ENCODE peak calls at places on chromosomes 1 and 21, in four cellular contexts. A, P, Q and U are unnamed samples.

GRCh38 chr1:167981933-167982332 is 45.1 kb upstream of the MPC2 start:
- DNase-seq in A (no peak), P (no peak), Q (no peak), U (no peak)

GRCh38 chr1:59453297-59453970 is 156.5 kb downstream of the FGGY start:
- DNase-seq in Q (no peak), P (no peak), A (no peak), U (no peak)

GRCh38 chr21:29215709-29216108 is 83.0 kb upstream of the BACH1 start:
- DNase-seq in Q (no peak), A (no peak), P (no peak), U (no peak)

GRCh38 chr1:44294588-44295007 is 60.5 kb downstream of the ERI3 start:
- DNase-seq in Q (peak), P (no peak), A (no peak), U (no peak)

GRCh38 chr1:46333300-46334029 is 7.1 kb upstream of the NSUN4 start:
- DNase-seq in P (no peak), A (peak), Q (peak), U (no peak)

GRCh38 chr1:224707849-224708725 is 92.0 kb downstream of the CNIH3 start:
- DNase-seq in Q (no peak), A (no peak), P (no peak), U (no peak)

GRCh38 chr21:35314896-35315582 is 265.9 kb upstream of the RUNX1 start:
- DNase-seq in P (no peak), Q (no peak), A (no peak), U (no peak)

GRCh38 chr1:167905671-167906070 is 8.3 kb downstream of the ADCY10 start:
- DNase-seq in A (no peak), Q (no peak), P (no peak), U (no peak)

GRCh38 chr1:64469977-64470669 is at the start of gene CACHD1:
- DNase-seq in A (no peak), P (peak), Q (peak), U (peak)

GRCh38 chr1:181936768-181937581 is 124.5 kb downstream of the ZNF648 start:
- DNase-seq in P (peak), Q (peak), A (peak), U (peak)

GRCh38 chr1:112817555-112818373 is 102.6 kb upstream of the PPM1J start:
- DNase-seq in A (no peak), Q (no peak), P (no peak), U (no peak)

GRCh38 chr21:27108228-27108627 is 141.3 kb upstream of the ADAMTS5 start:
- DNase-seq in P (no peak), Q (peak), A (no peak), U (no peak)

GRCh38 chr1:65209005-65209885 is 61.2 kb downstream of the AK4 start:
- DNase-seq in A (no peak), Q (peak), P (no peak), U (no peak)

GRCh38 chr1:164790081-164790480 is 231.1 kb downstream of the PBX1 start:
- DNase-seq in Q (no peak), P (no peak), A (no peak), U (no peak)

GRCh38 chr1:193338194-193338593 is 151.8 kb upstream of the B3GALT2 start:
- DNase-seq in A (no peak), P (no peak), Q (peak), U (peak)

GRCh38 chr1:68010543-68010942 is 39.9 kb downstream of the DIRAS3 start:
- DNase-seq in Q (no peak), P (no peak), A (no peak), U (no peak)

GRCh38 chr21:36471254-36471723 is 8.6 kb downstream of the CLDN14 start:
- DNase-seq in P (peak), A (peak), Q (no peak), U (peak)

GRCh38 chr1:117173711-117174110 is 37.0 kb downstream of the VTCN1 start:
- DNase-seq in P (no peak), Q (peak), A (no peak), U (no peak)

GRCh38 chr1:235079443-235079967 is 49.1 kb downstream of the TOMM20 start:
- DNase-seq in P (no peak), Q (no peak), A (no peak), U (no peak)

GRCh38 chr1:113207019-113207418 is 134.0 kb downstream of the LRIG2 start:
- DNase-seq in A (no peak), P (no peak), Q (no peak), U (no peak)

GRCh38 chr1:109299087-109299983 is 7.5 kb downstream of the MYBPHL start:
- DNase-seq in P (no peak), A (no peak), Q (peak), U (no peak)

GRCh38 chr21:28884976-28885852 is 107.5 kb downstream of the LTN1 start:
- DNase-seq in Q (peak), P (peak), A (peak), U (peak)

GRCh38 chr1:17017435-17017834 is 5.7 kb upstream of the ATP13A2 start:
- DNase-seq in A (no peak), Q (no peak), P (no peak), U (no peak)

GRCh38 chr1:191888996-191889622 is 269.2 kb upstream of the RGS18 start:
- DNase-seq in Q (no peak), P (no peak), A (no peak), U (no peak)

GRCh38 chr1:29237906-29238600 is 1.7 kb downstream of the PTPRU start:
- DNase-seq in A (no peak), P (peak), Q (peak), U (no peak)

GRCh38 chr1:44672254-44672955 is 1.9 kb downstream of the TMEM53 start:
- DNase-seq in P (no peak), A (peak), Q (no peak), U (no peak)

GRCh38 chr1:46180082-46180616 is 3.9 kb upstream of the P3R3URF start:
- DNase-seq in A (no peak), P (no peak), Q (no peak), U (no peak)

GRCh38 chr1:87333692-87334347 is 5.1 kb downstream of the LMO4 start:
- DNase-seq in A (no peak), P (no peak), Q (no peak), U (no peak)
- TF ChIP-seq TAF1 in A (no peak), P (no peak), Q (no peak), U (no peak)

DNA sequence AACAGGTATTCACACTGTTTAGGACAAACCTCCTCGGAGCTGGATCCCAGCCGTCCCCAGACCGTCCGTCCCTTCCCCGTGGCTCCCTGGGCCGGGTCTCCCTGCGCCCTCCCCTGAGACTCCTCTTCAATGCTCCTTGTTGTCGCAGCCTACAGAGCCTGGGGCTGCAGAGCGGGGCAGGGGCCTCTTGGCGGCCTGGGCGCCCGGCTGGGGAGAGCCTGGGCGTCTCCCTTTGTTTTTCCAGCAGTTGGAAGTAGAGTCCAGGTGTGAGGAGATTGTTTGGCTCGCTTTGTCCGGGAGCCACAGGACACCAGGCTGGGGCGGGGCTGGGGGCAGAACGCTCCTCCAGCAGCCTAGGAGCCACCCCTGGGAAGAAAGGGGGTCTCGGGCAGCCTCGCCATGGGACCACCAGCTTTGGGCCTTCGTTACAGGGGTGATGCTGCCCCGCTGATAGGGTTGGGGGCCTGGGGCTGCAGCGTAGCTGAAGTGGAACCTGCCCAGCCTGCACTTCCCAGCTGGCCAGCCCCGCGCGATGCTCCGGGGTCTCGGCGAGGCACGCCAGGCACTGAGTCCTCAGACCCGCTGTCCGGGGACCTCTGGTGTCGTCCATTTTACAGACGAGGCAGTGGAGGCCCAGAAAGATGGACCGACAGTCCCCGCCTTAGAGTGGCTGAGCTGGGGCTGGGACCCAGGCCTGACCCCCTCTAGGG is 66.9 kb downstream of the PRDM16 start:
- DNase-seq in A (no peak), Q (no peak), P (no peak), U (no peak)
- TF ChIP-seq TAF1 in A (no peak), Q (no peak), P (no peak), U (no peak)

DNA sequence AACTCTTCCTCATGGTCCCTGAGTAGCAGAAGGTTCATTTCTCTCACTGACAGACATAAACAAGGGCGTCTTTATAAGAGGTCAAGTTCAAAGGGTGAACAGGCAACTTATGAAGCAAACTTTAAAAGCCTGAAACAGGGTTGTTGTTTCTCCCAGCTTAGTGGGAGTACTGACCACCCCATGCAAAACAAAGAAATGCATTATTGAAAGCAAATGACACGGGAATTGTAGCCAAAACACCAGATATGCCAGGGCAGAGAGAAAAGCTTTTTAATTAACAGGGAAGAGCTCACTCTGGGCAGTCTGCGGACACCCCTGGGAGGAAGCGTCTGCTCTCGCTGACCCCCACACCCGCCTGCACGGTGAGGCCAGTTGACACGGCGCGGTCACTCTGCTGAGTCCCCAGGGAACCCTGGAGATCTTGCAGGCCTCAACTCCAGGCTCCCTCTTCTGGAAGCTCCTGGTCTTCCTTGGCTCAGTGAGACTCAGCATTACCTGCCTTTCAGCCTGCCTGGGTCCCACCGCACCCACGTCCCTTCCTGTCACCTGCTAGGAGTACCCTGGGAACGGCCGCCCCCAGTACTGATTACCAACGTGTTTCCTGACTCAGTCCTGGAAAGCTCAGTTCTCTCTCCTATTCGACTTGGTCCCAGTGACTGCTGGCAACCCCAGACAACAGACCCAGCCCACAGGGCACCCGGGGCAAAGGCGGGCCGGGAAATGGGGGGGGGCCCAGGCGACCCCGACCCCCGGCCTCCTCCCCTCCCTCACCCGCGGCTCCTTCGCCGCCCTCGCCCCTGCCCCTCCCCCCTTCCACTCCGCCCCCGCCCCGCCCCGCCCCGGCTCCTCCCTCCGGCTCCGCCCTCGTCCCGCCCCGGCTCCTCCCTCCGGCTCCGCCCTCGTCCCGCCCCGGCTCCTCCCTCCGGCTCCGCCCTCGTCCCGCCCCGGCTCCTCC is 972 bp downstream of the CFAP410 start:
- DNase-seq in A (no peak), Q (peak), P (no peak), U (no peak)
- TF ChIP-seq TAF1 in A (no peak), Q (no peak), P (no peak), U (no peak)

GRCh38 chr1:9536301-9536700 is 3.0 kb upstream of the SLC25A33 start:
- DNase-seq in A (no peak), Q (no peak), P (no peak), U (no peak)

GRCh38 chr1:9539829-9540550 is 725 bp downstream of the SLC25A33 start:
- DNase-seq in Q (peak), P (peak), A (no peak), U (peak)

GRCh38 chr1:9537863-9538668 is 1.2 kb upstream of the SLC25A33 start:
- DNase-seq in Q (no peak), A (no peak), P (no peak), U (no peak)

GRCh38 chr1:9539165-9539828 is at the start of gene SLC25A33:
- DNase-seq in A (peak), P (peak), Q (peak), U (peak)

GRCh38 chr1:9538669-9539164 is 548 bp upstream of the SLC25A33 start:
- DNase-seq in P (no peak), Q (no peak), A (no peak), U (no peak)
- TF ChIP-seq TAF1 in P (no peak), Q (no peak), A (no peak), U (no peak)

GRCh38 chr1:41917835-41918449 is 780 bp downstream of the HIVEP3 start:
- DNase-seq in Q (peak), P (peak), A (no peak), U (peak)

GRCh38 chr1:41918450-41919043 is at the start of gene HIVEP3:
- DNase-seq in Q (peak), A (no peak), P (no peak), U (no peak)

GRCh38 chr1:41914515-41914914 is 4.2 kb downstream of the HIVEP3 start:
- DNase-seq in A (no peak), P (no peak), Q (no peak), U (no peak)

GRCh38 chr1:41917051-41917530 is 1.6 kb downstream of the HIVEP3 start:
- DNase-seq in A (no peak), P (no peak), Q (no peak), U (no peak)

GRCh38 chr1:41915786-41916571 is 2.7 kb downstream of the HIVEP3 start:
- DNase-seq in A (no peak), P (no peak), Q (no peak), U (no peak)
- TF ChIP-seq TAF1 in A (no peak), P (no peak), Q (no peak), U (no peak)

GRCh38 chr1:15028117-15028516 is 125.4 kb upstream of the TMEM51 start:
- DNase-seq in A (no peak), Q (no peak), P (no peak), U (no peak)
- TF ChIP-seq TAF1 in A (no peak), Q (no peak), P (no peak), U (no peak)

GRCh38 chr21:46057710-46058241 is 40.1 kb upstream of the COL6A2 start:
- DNase-seq in P (no peak), A (no peak), Q (no peak), U (no peak)

GRCh38 chr21:46061063-46061462 is 36.8 kb upstream of the COL6A2 start:
- DNase-seq in P (no peak), A (no peak), Q (no peak), U (no peak)

GRCh38 chr21:46060596-46061061 is 37.3 kb upstream of the COL6A2 start:
- DNase-seq in P (no peak), Q (no peak), A (no peak), U (no peak)

GRCh38 chr21:46058339-46059145 is 39.4 kb upstream of the COL6A2 start:
- DNase-seq in Q (no peak), A (no peak), P (no peak), U (no peak)

GRCh38 chr21:46059195-46059594 is 38.7 kb upstream of the COL6A2 start:
- DNase-seq in P (no peak), Q (no peak), A (no peak), U (no peak)
- TF ChIP-seq TAF1 in P (no peak), Q (no peak), A (no peak), U (no peak)

DNA sequence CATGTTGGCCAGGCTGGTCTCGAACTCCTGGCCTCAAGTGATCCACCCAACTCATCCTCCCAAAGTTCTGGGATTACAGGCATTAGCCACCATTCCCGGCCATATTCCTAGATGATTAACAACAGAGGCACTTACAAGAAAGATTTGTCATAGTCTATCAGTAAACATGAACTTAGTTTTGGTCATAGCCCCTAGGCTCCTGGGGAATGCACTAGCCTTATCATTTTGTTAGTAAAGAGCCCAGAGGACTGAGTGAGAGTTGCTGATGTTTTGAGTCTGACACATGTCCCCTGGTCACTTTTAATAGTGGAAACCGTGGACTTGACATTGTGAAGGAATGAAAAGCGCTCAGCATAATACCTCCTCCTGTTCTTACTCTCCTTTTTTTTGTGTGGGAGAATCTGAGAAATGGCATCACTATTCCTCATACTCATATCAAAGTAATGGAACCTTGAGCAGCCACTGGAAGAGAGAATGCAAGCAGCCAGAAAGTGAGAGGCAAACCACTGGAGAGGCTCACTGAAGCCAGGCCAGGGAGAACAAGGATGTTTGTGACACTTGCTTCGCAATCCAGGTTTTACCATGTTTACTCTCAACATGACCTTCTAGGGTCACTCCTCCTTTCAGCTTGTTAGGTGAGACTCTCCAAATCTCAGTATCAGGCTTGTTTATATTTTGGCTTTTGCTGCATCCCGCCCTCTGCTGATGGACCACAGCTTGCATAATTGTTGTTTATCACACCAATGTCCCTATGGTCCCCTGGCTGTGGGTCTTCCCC is 14.8 kb downstream of the ATP1B1 start:
- DNase-seq in P (no peak), A (no peak), Q (no peak), U (no peak)
- TF ChIP-seq TAF1 in P (no peak), A (no peak), Q (no peak), U (no peak)

GRCh38 chr21:16535100-16535418 is 805.3 kb downstream of the USP25 start:
- DNase-seq in Q (peak), A (no peak), P (no peak), U (no peak)
- TF ChIP-seq TAF1 in Q (peak), A (no peak), P (no peak), U (no peak)